ENCODE peak calls at places on chromosomes 16 and 17, in four cellular contexts. X is tibial nerve, D is heart right ventricle, P is right lobe of liver. O is an unnamed sample. For H3K4me1, the result is how much of the 10 kb centered on the place peaks cover.

GRCh38 chr17:77445030-77445907 is 304.5 kb downstream of the SEC14L1 start:
- DNase-seq in X (peak), P (peak), D (no peak), O (peak)

GRCh38 chr16:54093281-54093680 is 193.3 kb downstream of the IRX3 start:
- DNase-seq in D (no peak), X (no peak), P (no peak), O (no peak)

GRCh38 chr16:4836727-4837126 is 10.4 kb downstream of the GLYR1 start:
- DNase-seq in P (no peak), X (no peak), D (no peak), O (no peak)

GRCh38 chr16:31913668-31914067 is 40.1 kb downstream of the ZNF267 start:
- DNase-seq in X (no peak), D (no peak), P (no peak), O (no peak)

GRCh38 chr17:6120351-6120750 is 50.2 kb downstream of the WSCD1 start:
- DNase-seq in X (no peak), P (no peak), D (no peak), O (no peak)

GRCh38 chr17:28524476-28525415 is 18.6 kb downstream of the FOXN1 start:
- DNase-seq in P (no peak), X (no peak), D (no peak), O (peak)

GRCh38 chr16:77723108-77723514 is 797 bp downstream of the NUDT7 start:
- DNase-seq in X (peak), P (peak), D (peak), O (no peak)

GRCh38 chr17:79834575-79835469 is 4.4 kb downstream of the CBX4 start:
- DNase-seq in X (no peak), P (peak), D (peak), O (peak)

GRCh38 chr17:42132941-42133340 is 10.3 kb downstream of the HSPB9 start:
- DNase-seq in P (no peak), D (no peak), X (no peak), O (peak)

GRCh38 chr17:48385303-48385702 is 44.7 kb downstream of the SKAP1 start:
- DNase-seq in X (no peak), D (no peak), P (no peak), O (no peak)

GRCh38 chr17:66494023-66494803 is 191.8 kb downstream of the PRKCA start:
- DNase-seq in X (no peak), P (no peak), D (no peak), O (no peak)

GRCh38 chr17:36742267-36743000 is 141.1 kb downstream of the MRM1 start:
- DNase-seq in X (no peak), P (no peak), D (no peak), O (no peak)

GRCh38 chr16:11742041-11742535 is 569 bp downstream of the TXNDC11 start:
- DNase-seq in D (peak), X (peak), P (peak), O (peak)

GRCh38 chr17:2947588-2947950 is 115.8 kb downstream of the OR1D5 start:
- DNase-seq in P (no peak), D (no peak), X (no peak), O (no peak)

GRCh38 chr17:63364387-63364786 is 81.7 kb downstream of the CYB561 start:
- DNase-seq in D (no peak), P (no peak), X (no peak), O (no peak)

GRCh38 chr16:57765160-57765728 is 29.7 kb downstream of the KATNB1 start:
- DNase-seq in D (no peak), X (no peak), P (no peak), O (no peak)

GRCh38 chr16:7344806-7345416 is 12.3 kb downstream of the RBFOX1 start:
- DNase-seq in X (no peak), D (no peak), P (no peak), O (no peak)

GRCh38 chr17:45294506-45294905 is 22.3 kb downstream of the MAP3K14 start:
- DNase-seq in D (no peak), X (no peak), P (no peak), O (no peak)

GRCh38 chr17:66730497-66730923 is 104.4 kb upstream of the CACNG5 start:
- DNase-seq in X (no peak), D (no peak), P (no peak), O (no peak)

GRCh38 chr16:48350716-48351115 is 34.5 kb downstream of the SIAH1 start:
- DNase-seq in P (no peak), X (no peak), D (no peak), O (no peak)

GRCh38 chr16:19167710-19168172 is 299 bp upstream of the SYT17 start:
- DNase-seq in P (peak), X (no peak), D (peak), O (peak)

GRCh38 chr16:1408171-1408837 is 6.2 kb downstream of the UNKL start:
- DNase-seq in D (peak), P (peak), X (peak), O (peak)

GRCh38 chr16:19290860-19291259 is 5.3 kb downstream of the CLEC19A start:
- DNase-seq in D (no peak), P (no peak), X (no peak), O (no peak)

GRCh38 chr17:39751016-39751543 is 13.3 kb downstream of the GRB7 start:
- DNase-seq in X (no peak), D (no peak), P (no peak), O (no peak)
- H3K4me1 ChIP-seq in X (under half), D (under half), P (under half), O (under half)

DNA sequence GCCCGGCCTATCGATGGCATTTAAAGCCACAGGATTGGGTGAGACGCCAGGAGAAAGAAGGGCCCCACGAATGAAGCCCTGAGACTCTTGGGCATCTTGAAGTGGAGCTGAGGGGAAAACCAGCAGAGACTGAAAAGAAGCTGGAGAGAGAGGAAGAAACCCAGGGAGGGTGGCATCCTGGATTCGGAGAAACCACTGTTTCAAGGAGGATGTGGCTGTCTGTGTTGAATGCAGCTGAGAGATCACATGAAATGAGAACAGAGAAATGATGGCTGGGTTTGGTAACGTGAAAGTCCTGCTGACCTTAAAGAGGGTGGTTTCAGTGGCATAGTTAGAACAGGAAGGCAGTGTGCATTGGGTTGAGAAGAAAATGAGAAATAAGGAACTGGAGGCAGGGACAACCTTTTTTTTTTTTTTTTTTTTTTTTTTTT is 3.8 kb downstream of the TNFSF12 start:
- DNase-seq in X (peak), D (no peak), P (no peak), O (no peak)
- H3K4me1 ChIP-seq in X (under half), D (under half), P (under half), O (under half)

GRCh38 chr16:89099905-89100304 is 6.3 kb downstream of the ACSF3 start:
- DNase-seq in X (no peak), D (no peak), P (no peak), O (peak)

GRCh38 chr16:89102035-89102776 is 8.6 kb downstream of the ACSF3 start:
- DNase-seq in X (no peak), D (no peak), P (no peak), O (peak)

GRCh38 chr16:89100601-89101302 is 7.1 kb downstream of the ACSF3 start:
- DNase-seq in D (no peak), P (no peak), X (no peak), O (peak)

GRCh38 chr16:89102777-89103073 is 9.1 kb downstream of the ACSF3 start:
- DNase-seq in X (no peak), D (no peak), P (no peak), O (peak)

GRCh38 chr16:89101303-89102034 is 7.8 kb downstream of the ACSF3 start:
- DNase-seq in D (no peak), P (no peak), X (no peak), O (no peak)
- H3K4me1 ChIP-seq in D (under half), P (under half), X (under half), O (half or more)

DNA sequence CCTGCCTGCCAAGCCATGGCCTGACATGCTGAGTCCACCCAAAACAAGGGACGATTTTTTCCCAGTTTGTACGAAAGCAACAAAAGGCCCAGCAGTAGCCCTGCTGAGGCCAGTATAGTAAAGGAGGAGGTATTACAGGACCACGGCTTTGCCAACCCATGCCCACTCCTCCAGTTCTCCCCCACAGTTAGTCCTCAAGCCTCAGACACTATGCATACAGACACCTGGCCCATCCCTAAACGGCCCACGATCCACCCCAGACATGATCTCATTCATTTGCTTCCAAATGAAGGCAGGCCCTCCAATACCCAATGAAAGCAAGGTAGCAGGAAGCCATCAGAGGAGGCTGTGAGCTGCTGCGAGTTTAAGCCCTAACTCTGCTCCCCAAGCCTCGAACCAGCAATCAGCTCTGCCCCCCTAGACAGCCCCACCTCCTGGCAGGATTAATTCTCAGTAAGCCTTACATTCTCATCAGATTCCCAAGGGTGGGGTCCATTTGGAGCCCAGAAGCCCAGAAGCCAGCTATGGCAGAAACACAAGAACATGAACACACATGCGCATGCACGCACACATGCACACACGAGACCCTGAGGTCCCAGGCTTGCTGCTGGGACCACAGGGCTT is 4.9 kb downstream of the HDAC5 start:
- DNase-seq in D (no peak), X (no peak), P (no peak), O (no peak)
- H3K4me1 ChIP-seq in D (half or more), X (under half), P (under half), O (under half)

GRCh38 chr16:87897563-87898505 is 28.5 kb upstream of the SLC7A5 start:
- DNase-seq in X (no peak), P (no peak), D (no peak), O (no peak)

GRCh38 chr16:87895641-87896141 is 26.4 kb upstream of the SLC7A5 start:
- DNase-seq in D (no peak), P (no peak), X (no peak), O (peak)

GRCh38 chr16:87891763-87892162 is 22.5 kb upstream of the SLC7A5 start:
- DNase-seq in X (no peak), D (no peak), P (no peak), O (no peak)

GRCh38 chr16:87896924-87897562 is 27.7 kb upstream of the SLC7A5 start:
- DNase-seq in P (no peak), D (no peak), X (no peak), O (no peak)
- H3K4me1 ChIP-seq in P (under half), D (under half), X (under half), O (under half)

DNA sequence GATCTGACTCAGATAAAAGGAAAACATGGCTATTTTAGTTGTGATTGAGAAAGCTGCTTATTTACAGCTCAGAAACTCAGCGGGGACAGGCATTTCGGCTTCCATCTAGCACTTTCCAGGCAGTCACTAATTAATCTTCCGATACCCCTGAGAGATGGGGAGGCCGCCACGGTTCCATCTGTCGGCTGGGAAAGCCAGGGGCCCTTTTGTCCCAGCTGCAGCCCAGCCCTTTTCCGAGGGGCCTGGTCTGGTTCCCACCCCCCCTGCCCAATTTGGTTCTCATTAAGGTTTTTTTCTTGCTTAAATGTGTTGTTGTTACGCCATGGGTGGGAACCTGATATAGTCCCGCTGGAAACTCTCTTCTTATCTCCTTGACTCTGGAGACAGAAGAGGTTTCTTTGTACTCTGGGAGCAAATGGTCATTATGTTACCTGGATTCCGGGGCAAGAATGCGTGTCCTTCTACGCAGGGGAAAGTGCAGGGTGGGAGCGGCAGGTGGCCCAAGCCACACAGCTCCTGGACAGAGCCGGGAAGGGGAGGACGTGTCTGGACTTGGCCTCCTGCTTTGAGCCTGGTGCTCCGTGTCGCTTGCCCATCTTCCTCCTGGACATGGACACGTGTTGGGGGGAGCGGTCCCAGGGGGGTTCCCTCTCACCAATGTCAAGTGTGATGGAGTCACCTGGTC is 50.9 kb upstream of the GSE1 start:
- DNase-seq in X (no peak), P (no peak), D (no peak), O (no peak)
- H3K4me1 ChIP-seq in X (under half), P (half or more), D (half or more), O (half or more)

DNA sequence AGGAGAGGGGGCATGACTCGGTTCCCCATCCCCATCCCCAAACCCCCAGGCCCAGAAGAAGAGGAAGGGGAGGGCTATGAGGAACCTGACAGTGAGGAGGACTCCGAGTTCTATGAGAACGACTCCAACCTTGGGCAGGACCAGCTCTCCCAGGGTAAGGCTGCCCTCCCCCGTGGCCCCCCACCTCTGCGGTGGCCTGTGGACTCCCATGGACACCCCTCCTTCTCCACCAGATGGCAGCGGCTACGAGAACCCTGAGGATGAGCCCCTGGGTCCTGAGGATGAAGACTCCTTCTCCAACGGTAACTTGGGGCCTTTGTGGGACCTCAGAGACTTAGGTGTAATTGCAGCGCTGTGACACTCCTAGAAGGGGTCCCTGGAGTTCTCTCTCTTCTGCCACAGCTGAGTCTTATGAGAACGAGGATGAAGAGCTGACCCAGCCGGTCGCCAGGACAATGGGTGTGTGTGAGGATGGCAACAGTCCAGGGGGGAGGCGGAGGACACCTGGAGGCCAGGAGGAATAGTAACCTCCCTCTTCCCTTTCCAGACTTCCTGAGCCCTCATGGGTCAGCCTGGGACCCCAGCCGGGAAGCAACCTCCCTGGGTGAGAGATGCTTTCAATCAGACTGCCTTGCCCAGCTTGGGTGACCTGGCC is 5.6 kb downstream of the CD19 start:
- DNase-seq in X (no peak), P (no peak), D (no peak), O (no peak)
- H3K4me1 ChIP-seq in X (under half), P (under half), D (under half), O (under half)

GRCh38 chr17:43874293-43874692 is 27.3 kb downstream of the CD300LG start:
- DNase-seq in X (no peak), P (no peak), D (no peak), O (peak)

GRCh38 chr17:43873815-43874214 is 26.8 kb downstream of the CD300LG start:
- DNase-seq in P (no peak), X (no peak), D (no peak), O (no peak)

GRCh38 chr17:43875476-43876147 is 28.6 kb downstream of the CD300LG start:
- DNase-seq in X (no peak), D (no peak), P (no peak), O (no peak)

GRCh38 chr17:43871947-43872690 is 25.1 kb downstream of the CD300LG start:
- DNase-seq in P (no peak), X (no peak), D (no peak), O (peak)

DNA sequence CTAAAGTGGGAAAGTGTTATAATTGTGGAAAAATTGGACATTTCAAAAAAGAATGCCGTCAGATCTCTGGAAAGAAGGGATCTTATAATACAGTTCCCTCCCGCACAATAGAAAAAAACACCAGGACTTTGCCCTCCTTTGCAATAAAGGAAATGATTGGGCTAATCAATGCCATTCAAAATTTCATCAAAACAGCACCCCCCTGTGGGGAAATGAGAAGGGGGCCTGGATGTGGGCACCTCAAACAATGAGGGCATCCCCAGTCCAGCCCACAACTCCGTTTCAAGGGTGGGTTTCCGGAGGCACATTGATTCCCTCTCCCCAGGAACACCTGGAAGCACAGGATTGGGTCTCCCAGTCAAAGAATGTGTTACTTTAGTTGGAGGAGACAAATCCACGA is 26.1 kb downstream of the CD300LG start:
- DNase-seq in X (no peak), D (no peak), P (no peak), O (no peak)
- H3K4me1 ChIP-seq in X (under half), D (under half), P (under half), O (under half)

O was measured in mucosa of descending colon.